ENCODE peak calls at places on chromosomes 1 and 21, in nine cellular contexts. One of them, this sample, is unnamed.

GRCh38 chr1:39407496-39407888 is 83.9 kb upstream of the BMP8A start:
- DNase-seq in RWPE1: no peak
- DNase-seq in NCI-H748 treated with DMSO at 0.1 percent for 48 hours: no peak
- DNase-seq in RPMI7951: no peak
- DNase-seq in GM19239: no peak
- DNase-seq in stimulated activated CD8-positive, alpha-beta memory T cell treated with anti-CD3 and anti-CD28 coated beads, Interleukin-4, amount 100 ng/mL, for 48 hours: no peak
- DNase-seq in endothelial cell: no peak
- DNase-seq in brain microvascular endothelial cell: no peak
- DNase-seq in activated naive CD4-positive, alpha-beta T cell: no peak
- DNase-seq in this sample: no peak

GRCh38 chr1:198934901-198935301 is 296.1 kb downstream of the PTPRC start:
- DNase-seq in RWPE1: peak; percentile 30
- DNase-seq in NCI-H748 treated with DMSO at 0.1 percent for 48 hours: peak; percentile 28
- DNase-seq in RPMI7951: peak; percentile 41
- DNase-seq in GM19239: no peak
- DNase-seq in stimulated activated CD8-positive, alpha-beta memory T cell treated with anti-CD3 and anti-CD28 coated beads, Interleukin-4, amount 100 ng/mL, for 48 hours: peak; percentile 54
- DNase-seq in endothelial cell: no peak
- DNase-seq in brain microvascular endothelial cell: peak; percentile 43
- DNase-seq in activated naive CD4-positive, alpha-beta T cell: peak; percentile 18
- DNase-seq in this sample: peak; percentile 26

GRCh38 chr1:36008546-36009197 is 75.2 kb upstream of the TEKT2 start:
- DNase-seq in RWPE1: peak; percentile 74
- DNase-seq in NCI-H748 treated with DMSO at 0.1 percent for 48 hours: no peak
- DNase-seq in RPMI7951: peak; percentile 45
- DNase-seq in GM19239: no peak
- DNase-seq in stimulated activated CD8-positive, alpha-beta memory T cell treated with anti-CD3 and anti-CD28 coated beads, Interleukin-4, amount 100 ng/mL, for 48 hours: no peak
- DNase-seq in endothelial cell: no peak
- DNase-seq in brain microvascular endothelial cell: peak; percentile 82
- DNase-seq in activated naive CD4-positive, alpha-beta T cell: no peak
- DNase-seq in this sample: peak; percentile 47

GRCh38 chr1:242586355-242586670 is 61.8 kb upstream of the PLD5 start:
- DNase-seq in RWPE1: no peak
- DNase-seq in NCI-H748 treated with DMSO at 0.1 percent for 48 hours: no peak
- DNase-seq in RPMI7951: no peak
- DNase-seq in GM19239: no peak
- DNase-seq in stimulated activated CD8-positive, alpha-beta memory T cell treated with anti-CD3 and anti-CD28 coated beads, Interleukin-4, amount 100 ng/mL, for 48 hours: no peak
- DNase-seq in endothelial cell: no peak
- DNase-seq in brain microvascular endothelial cell: no peak
- DNase-seq in activated naive CD4-positive, alpha-beta T cell: no peak
- DNase-seq in this sample: no peak

GRCh38 chr1:150922519-150922975 is 3.6 kb upstream of the SETDB1 start:
- DNase-seq in RWPE1: peak; percentile 86
- DNase-seq in NCI-H748 treated with DMSO at 0.1 percent for 48 hours: peak; percentile 44
- DNase-seq in RPMI7951: peak; percentile 81
- DNase-seq in GM19239: peak; percentile 50
- DNase-seq in stimulated activated CD8-positive, alpha-beta memory T cell treated with anti-CD3 and anti-CD28 coated beads, Interleukin-4, amount 100 ng/mL, for 48 hours: peak; percentile 80
- DNase-seq in endothelial cell: peak; percentile 66
- DNase-seq in brain microvascular endothelial cell: peak; percentile 82
- DNase-seq in activated naive CD4-positive, alpha-beta T cell: peak; percentile 58
- DNase-seq in this sample: peak; percentile 71

GRCh38 chr1:71350805-71351204 is 270.0 kb upstream of the ZRANB2 start:
- DNase-seq in RWPE1: no peak
- DNase-seq in NCI-H748 treated with DMSO at 0.1 percent for 48 hours: no peak
- DNase-seq in RPMI7951: no peak
- DNase-seq in GM19239: no peak
- DNase-seq in stimulated activated CD8-positive, alpha-beta memory T cell treated with anti-CD3 and anti-CD28 coated beads, Interleukin-4, amount 100 ng/mL, for 48 hours: no peak
- DNase-seq in endothelial cell: no peak
- DNase-seq in brain microvascular endothelial cell: no peak
- DNase-seq in activated naive CD4-positive, alpha-beta T cell: no peak
- DNase-seq in this sample: no peak

GRCh38 chr1:107394301-107394700 is 253.5 kb downstream of the NTNG1 start:
- DNase-seq in RWPE1: no peak
- DNase-seq in NCI-H748 treated with DMSO at 0.1 percent for 48 hours: no peak
- DNase-seq in RPMI7951: peak; percentile 14
- DNase-seq in GM19239: no peak
- DNase-seq in stimulated activated CD8-positive, alpha-beta memory T cell treated with anti-CD3 and anti-CD28 coated beads, Interleukin-4, amount 100 ng/mL, for 48 hours: no peak
- DNase-seq in endothelial cell: no peak
- DNase-seq in brain microvascular endothelial cell: no peak
- DNase-seq in activated naive CD4-positive, alpha-beta T cell: no peak
- DNase-seq in this sample: no peak

GRCh38 chr1:207890136-207890738 is 20.7 kb downstream of the CD34 start:
- DNase-seq in RWPE1: peak; percentile 58
- DNase-seq in NCI-H748 treated with DMSO at 0.1 percent for 48 hours: no peak
- DNase-seq in RPMI7951: peak; percentile 98
- DNase-seq in GM19239: no peak
- DNase-seq in stimulated activated CD8-positive, alpha-beta memory T cell treated with anti-CD3 and anti-CD28 coated beads, Interleukin-4, amount 100 ng/mL, for 48 hours: no peak
- DNase-seq in endothelial cell: peak; percentile 57
- DNase-seq in brain microvascular endothelial cell: peak; percentile 80
- DNase-seq in activated naive CD4-positive, alpha-beta T cell: no peak
- DNase-seq in this sample: peak; percentile 57

GRCh38 chr1:90708236-90708786 is 8.8 kb downstream of the BARHL2 start:
- DNase-seq in RWPE1: no peak
- DNase-seq in NCI-H748 treated with DMSO at 0.1 percent for 48 hours: no peak
- DNase-seq in RPMI7951: no peak
- DNase-seq in GM19239: no peak
- DNase-seq in stimulated activated CD8-positive, alpha-beta memory T cell treated with anti-CD3 and anti-CD28 coated beads, Interleukin-4, amount 100 ng/mL, for 48 hours: no peak
- DNase-seq in endothelial cell: no peak
- DNase-seq in brain microvascular endothelial cell: no peak
- DNase-seq in activated naive CD4-positive, alpha-beta T cell: no peak
- DNase-seq in this sample: no peak

GRCh38 chr1:201676651-201677050 is 137.7 kb downstream of the NAV1 start:
- DNase-seq in RWPE1: no peak
- DNase-seq in NCI-H748 treated with DMSO at 0.1 percent for 48 hours: no peak
- DNase-seq in RPMI7951: no peak
- DNase-seq in GM19239: no peak
- DNase-seq in stimulated activated CD8-positive, alpha-beta memory T cell treated with anti-CD3 and anti-CD28 coated beads, Interleukin-4, amount 100 ng/mL, for 48 hours: no peak
- DNase-seq in endothelial cell: no peak
- DNase-seq in brain microvascular endothelial cell: no peak
- DNase-seq in activated naive CD4-positive, alpha-beta T cell: no peak
- DNase-seq in this sample: no peak

GRCh38 chr1:151060241-151061011 is at the start of gene MLLT11:
- DNase-seq in RWPE1: peak; percentile 62
- DNase-seq in NCI-H748 treated with DMSO at 0.1 percent for 48 hours: peak; percentile 78
- DNase-seq in RPMI7951: peak; percentile 71
- DNase-seq in GM19239: no peak
- DNase-seq in stimulated activated CD8-positive, alpha-beta memory T cell treated with anti-CD3 and anti-CD28 coated beads, Interleukin-4, amount 100 ng/mL, for 48 hours: peak; percentile 53
- DNase-seq in endothelial cell: peak; percentile 45
- DNase-seq in brain microvascular endothelial cell: peak; percentile 72
- DNase-seq in activated naive CD4-positive, alpha-beta T cell: no peak
- DNase-seq in this sample: peak; percentile 78

GRCh38 chr21:43758132-43758619 is 17.9 kb downstream of the CSTB start:
- DNase-seq in RWPE1: no peak
- DNase-seq in NCI-H748 treated with DMSO at 0.1 percent for 48 hours: no peak
- DNase-seq in RPMI7951: no peak
- DNase-seq in GM19239: no peak
- DNase-seq in stimulated activated CD8-positive, alpha-beta memory T cell treated with anti-CD3 and anti-CD28 coated beads, Interleukin-4, amount 100 ng/mL, for 48 hours: no peak
- DNase-seq in endothelial cell: no peak
- DNase-seq in brain microvascular endothelial cell: no peak
- DNase-seq in activated naive CD4-positive, alpha-beta T cell: no peak
- DNase-seq in this sample: no peak

GRCh38 chr21:38140192-38140905 is 116.4 kb upstream of the KCNJ15 start:
- DNase-seq in RWPE1: peak; percentile 26
- DNase-seq in NCI-H748 treated with DMSO at 0.1 percent for 48 hours: peak; percentile 80
- DNase-seq in RPMI7951: peak; percentile 33
- DNase-seq in GM19239: no peak
- DNase-seq in stimulated activated CD8-positive, alpha-beta memory T cell treated with anti-CD3 and anti-CD28 coated beads, Interleukin-4, amount 100 ng/mL, for 48 hours: no peak
- DNase-seq in endothelial cell: no peak
- DNase-seq in brain microvascular endothelial cell: peak; percentile 4
- DNase-seq in activated naive CD4-positive, alpha-beta T cell: no peak
- DNase-seq in this sample: peak; percentile 88

GRCh38 chr1:7538849-7539771 is 232.0 kb upstream of the VAMP3 start:
- DNase-seq in RWPE1: no peak
- DNase-seq in NCI-H748 treated with DMSO at 0.1 percent for 48 hours: no peak
- DNase-seq in RPMI7951: peak; percentile 77
- DNase-seq in GM19239: no peak
- DNase-seq in stimulated activated CD8-positive, alpha-beta memory T cell treated with anti-CD3 and anti-CD28 coated beads, Interleukin-4, amount 100 ng/mL, for 48 hours: no peak
- DNase-seq in endothelial cell: no peak
- DNase-seq in brain microvascular endothelial cell: no peak
- DNase-seq in activated naive CD4-positive, alpha-beta T cell: no peak
- DNase-seq in this sample: no peak

GRCh38 chr1:55056632-55056992 is 17.3 kb downstream of the PCSK9 start:
- DNase-seq in RWPE1: no peak
- DNase-seq in NCI-H748 treated with DMSO at 0.1 percent for 48 hours: no peak
- DNase-seq in RPMI7951: no peak
- DNase-seq in GM19239: no peak
- DNase-seq in stimulated activated CD8-positive, alpha-beta memory T cell treated with anti-CD3 and anti-CD28 coated beads, Interleukin-4, amount 100 ng/mL, for 48 hours: no peak
- DNase-seq in endothelial cell: no peak
- DNase-seq in brain microvascular endothelial cell: no peak
- DNase-seq in activated naive CD4-positive, alpha-beta T cell: no peak
- DNase-seq in this sample: no peak

GRCh38 chr1:212625781-212626450 is 17.4 kb downstream of the ATF3 start:
- DNase-seq in RWPE1: no peak
- DNase-seq in NCI-H748 treated with DMSO at 0.1 percent for 48 hours: no peak
- DNase-seq in RPMI7951: no peak
- DNase-seq in GM19239: no peak
- DNase-seq in stimulated activated CD8-positive, alpha-beta memory T cell treated with anti-CD3 and anti-CD28 coated beads, Interleukin-4, amount 100 ng/mL, for 48 hours: no peak
- DNase-seq in endothelial cell: no peak
- DNase-seq in brain microvascular endothelial cell: no peak
- DNase-seq in activated naive CD4-positive, alpha-beta T cell: no peak
- DNase-seq in this sample: no peak

GRCh38 chr1:94301186-94301585 is 63.8 kb upstream of the ARHGAP29 start:
- DNase-seq in RWPE1: no peak
- DNase-seq in NCI-H748 treated with DMSO at 0.1 percent for 48 hours: no peak
- DNase-seq in RPMI7951: no peak
- DNase-seq in GM19239: no peak
- DNase-seq in stimulated activated CD8-positive, alpha-beta memory T cell treated with anti-CD3 and anti-CD28 coated beads, Interleukin-4, amount 100 ng/mL, for 48 hours: no peak
- DNase-seq in endothelial cell: no peak
- DNase-seq in brain microvascular endothelial cell: no peak
- DNase-seq in activated naive CD4-positive, alpha-beta T cell: no peak
- DNase-seq in this sample: no peak

GRCh38 chr1:242081446-242081845 is 82.5 kb upstream of the MAP1LC3C start:
- DNase-seq in RWPE1: no peak
- DNase-seq in NCI-H748 treated with DMSO at 0.1 percent for 48 hours: no peak
- DNase-seq in RPMI7951: no peak
- DNase-seq in GM19239: no peak
- DNase-seq in stimulated activated CD8-positive, alpha-beta memory T cell treated with anti-CD3 and anti-CD28 coated beads, Interleukin-4, amount 100 ng/mL, for 48 hours: no peak
- DNase-seq in endothelial cell: no peak
- DNase-seq in brain microvascular endothelial cell: no peak
- DNase-seq in activated naive CD4-positive, alpha-beta T cell: no peak
- DNase-seq in this sample: no peak

GRCh38 chr21:35050348-35051286 is 1.5 kb upstream of the RUNX1 start:
- DNase-seq in RWPE1: no peak
- DNase-seq in NCI-H748 treated with DMSO at 0.1 percent for 48 hours: no peak
- DNase-seq in RPMI7951: no peak
- DNase-seq in GM19239: no peak
- DNase-seq in stimulated activated CD8-positive, alpha-beta memory T cell treated with anti-CD3 and anti-CD28 coated beads, Interleukin-4, amount 100 ng/mL, for 48 hours: peak; percentile 38
- DNase-seq in endothelial cell: no peak
- DNase-seq in brain microvascular endothelial cell: no peak
- DNase-seq in activated naive CD4-positive, alpha-beta T cell: no peak
- DNase-seq in this sample: no peak

GRCh38 chr1:58249729-58250586 is 296.6 kb downstream of the OMA1 start:
- DNase-seq in RWPE1: no peak
- DNase-seq in NCI-H748 treated with DMSO at 0.1 percent for 48 hours: peak; percentile 41
- DNase-seq in RPMI7951: no peak
- DNase-seq in GM19239: no peak
- DNase-seq in stimulated activated CD8-positive, alpha-beta memory T cell treated with anti-CD3 and anti-CD28 coated beads, Interleukin-4, amount 100 ng/mL, for 48 hours: peak; percentile 30
- DNase-seq in endothelial cell: peak; percentile 47
- DNase-seq in brain microvascular endothelial cell: peak; percentile 38
- DNase-seq in activated naive CD4-positive, alpha-beta T cell: no peak
- DNase-seq in this sample: no peak

GRCh38 chr1:220966874-220967631 is 87.8 kb downstream of the HLX start:
- DNase-seq in RWPE1: no peak
- DNase-seq in NCI-H748 treated with DMSO at 0.1 percent for 48 hours: peak; percentile 5
- DNase-seq in RPMI7951: peak; percentile 85
- DNase-seq in GM19239: no peak
- DNase-seq in stimulated activated CD8-positive, alpha-beta memory T cell treated with anti-CD3 and anti-CD28 coated beads, Interleukin-4, amount 100 ng/mL, for 48 hours: no peak
- DNase-seq in endothelial cell: no peak
- DNase-seq in brain microvascular endothelial cell: no peak
- DNase-seq in activated naive CD4-positive, alpha-beta T cell: no peak
- DNase-seq in this sample: peak; percentile 49

GRCh38 chr1:109815809-109816791 is 52.4 kb upstream of the EPS8L3 start:
- DNase-seq in RWPE1: no peak
- DNase-seq in NCI-H748 treated with DMSO at 0.1 percent for 48 hours: peak; percentile 36
- DNase-seq in RPMI7951: no peak
- DNase-seq in GM19239: peak; percentile 52
- DNase-seq in stimulated activated CD8-positive, alpha-beta memory T cell treated with anti-CD3 and anti-CD28 coated beads, Interleukin-4, amount 100 ng/mL, for 48 hours: peak; percentile 18
- DNase-seq in endothelial cell: no peak
- DNase-seq in brain microvascular endothelial cell: no peak
- DNase-seq in activated naive CD4-positive, alpha-beta T cell: no peak
- DNase-seq in this sample: no peak

GRCh38 chr1:182561432-182561831 is 27.6 kb downstream of the RNASEL start:
- DNase-seq in RWPE1: no peak
- DNase-seq in NCI-H748 treated with DMSO at 0.1 percent for 48 hours: no peak
- DNase-seq in RPMI7951: no peak
- DNase-seq in GM19239: no peak
- DNase-seq in stimulated activated CD8-positive, alpha-beta memory T cell treated with anti-CD3 and anti-CD28 coated beads, Interleukin-4, amount 100 ng/mL, for 48 hours: no peak
- DNase-seq in endothelial cell: no peak
- DNase-seq in brain microvascular endothelial cell: no peak
- DNase-seq in activated naive CD4-positive, alpha-beta T cell: no peak
- DNase-seq in this sample: no peak

GRCh38 chr21:14982336-14982735 is 82.5 kb downstream of the NRIP1 start:
- DNase-seq in RWPE1: no peak
- DNase-seq in NCI-H748 treated with DMSO at 0.1 percent for 48 hours: no peak
- DNase-seq in RPMI7951: peak; percentile 75
- DNase-seq in GM19239: no peak
- DNase-seq in stimulated activated CD8-positive, alpha-beta memory T cell treated with anti-CD3 and anti-CD28 coated beads, Interleukin-4, amount 100 ng/mL, for 48 hours: no peak
- DNase-seq in endothelial cell: no peak
- DNase-seq in brain microvascular endothelial cell: no peak
- DNase-seq in activated naive CD4-positive, alpha-beta T cell: no peak
- DNase-seq in this sample: no peak

GRCh38 chr1:225425211-225425786 is 2.5 kb downstream of the LBR start:
- DNase-seq in RWPE1: peak; percentile 88
- DNase-seq in NCI-H748 treated with DMSO at 0.1 percent for 48 hours: no peak
- DNase-seq in RPMI7951: peak; percentile 13
- DNase-seq in GM19239: no peak
- DNase-seq in stimulated activated CD8-positive, alpha-beta memory T cell treated with anti-CD3 and anti-CD28 coated beads, Interleukin-4, amount 100 ng/mL, for 48 hours: no peak
- DNase-seq in endothelial cell: no peak
- DNase-seq in brain microvascular endothelial cell: no peak
- DNase-seq in activated naive CD4-positive, alpha-beta T cell: no peak
- DNase-seq in this sample: peak; percentile 44

GRCh38 chr1:14733779-14734140 is 135.3 kb downstream of the KAZN start:
- DNase-seq in RWPE1: no peak
- DNase-seq in NCI-H748 treated with DMSO at 0.1 percent for 48 hours: no peak
- DNase-seq in RPMI7951: no peak
- DNase-seq in GM19239: no peak
- DNase-seq in stimulated activated CD8-positive, alpha-beta memory T cell treated with anti-CD3 and anti-CD28 coated beads, Interleukin-4, amount 100 ng/mL, for 48 hours: no peak
- DNase-seq in endothelial cell: no peak
- DNase-seq in brain microvascular endothelial cell: no peak
- DNase-seq in activated naive CD4-positive, alpha-beta T cell: no peak
- DNase-seq in this sample: no peak

GRCh38 chr21:31397939-31398338 is 53.9 kb upstream of the TIAM1 start:
- DNase-seq in RWPE1: no peak
- DNase-seq in NCI-H748 treated with DMSO at 0.1 percent for 48 hours: no peak
- DNase-seq in RPMI7951: no peak
- DNase-seq in GM19239: no peak
- DNase-seq in stimulated activated CD8-positive, alpha-beta memory T cell treated with anti-CD3 and anti-CD28 coated beads, Interleukin-4, amount 100 ng/mL, for 48 hours: no peak
- DNase-seq in endothelial cell: peak; percentile 41
- DNase-seq in brain microvascular endothelial cell: no peak
- DNase-seq in activated naive CD4-positive, alpha-beta T cell: peak; percentile 30
- DNase-seq in this sample: no peak

GRCh38 chr1:204651843-204652421 is 33.6 kb downstream of the LRRN2 start:
- DNase-seq in RWPE1: no peak
- DNase-seq in NCI-H748 treated with DMSO at 0.1 percent for 48 hours: no peak
- DNase-seq in RPMI7951: no peak
- DNase-seq in GM19239: no peak
- DNase-seq in stimulated activated CD8-positive, alpha-beta memory T cell treated with anti-CD3 and anti-CD28 coated beads, Interleukin-4, amount 100 ng/mL, for 48 hours: no peak
- DNase-seq in endothelial cell: peak; percentile 32
- DNase-seq in brain microvascular endothelial cell: no peak
- DNase-seq in activated naive CD4-positive, alpha-beta T cell: no peak
- DNase-seq in this sample: no peak

GRCh38 chr1:204684551-204685235 is 845 bp downstream of the LRRN2 start:
- DNase-seq in RWPE1: no peak
- DNase-seq in NCI-H748 treated with DMSO at 0.1 percent for 48 hours: no peak
- DNase-seq in RPMI7951: peak; percentile 24
- DNase-seq in GM19239: no peak
- DNase-seq in stimulated activated CD8-positive, alpha-beta memory T cell treated with anti-CD3 and anti-CD28 coated beads, Interleukin-4, amount 100 ng/mL, for 48 hours: no peak
- DNase-seq in endothelial cell: peak; percentile 46
- DNase-seq in brain microvascular endothelial cell: no peak
- DNase-seq in activated naive CD4-positive, alpha-beta T cell: no peak
- DNase-seq in this sample: no peak

GRCh38 chr1:209162651-209163050 is 420.9 kb upstream of the CAMK1G start:
- DNase-seq in RWPE1: no peak
- DNase-seq in NCI-H748 treated with DMSO at 0.1 percent for 48 hours: no peak
- DNase-seq in RPMI7951: peak; percentile 30
- DNase-seq in GM19239: no peak
- DNase-seq in stimulated activated CD8-positive, alpha-beta memory T cell treated with anti-CD3 and anti-CD28 coated beads, Interleukin-4, amount 100 ng/mL, for 48 hours: no peak
- DNase-seq in endothelial cell: no peak
- DNase-seq in brain microvascular endothelial cell: no peak
- DNase-seq in activated naive CD4-positive, alpha-beta T cell: no peak
- DNase-seq in this sample: no peak

GRCh38 chr1:236774926-236775325 is 20.2 kb upstream of the MTR start:
- DNase-seq in RWPE1: no peak
- DNase-seq in NCI-H748 treated with DMSO at 0.1 percent for 48 hours: no peak
- DNase-seq in RPMI7951: peak; percentile 34
- DNase-seq in GM19239: no peak
- DNase-seq in stimulated activated CD8-positive, alpha-beta memory T cell treated with anti-CD3 and anti-CD28 coated beads, Interleukin-4, amount 100 ng/mL, for 48 hours: no peak
- DNase-seq in endothelial cell: no peak
- DNase-seq in brain microvascular endothelial cell: peak; percentile 15
- DNase-seq in activated naive CD4-positive, alpha-beta T cell: no peak
- DNase-seq in this sample: peak; percentile 21

This sample was measured in H4.